ENCODE peak calls at places on chromosomes 4 and X, in five cellular contexts. One of them, this sample, is unnamed.

GRCh38 chr4:84726356-84726755 is 143.4 kb downstream of the CDS1 start:
- DNase-seq in brain microvascular endothelial cell: no peak
- DNase-seq in AG10803: peak
- DNase-seq in tibial artery: no peak
- DNase-seq in colonic mucosa: no peak
- DNase-seq in this sample: no peak

GRCh38 chr4:152220201-152220666 is 315.7 kb downstream of the FBXW7 start:
- DNase-seq in brain microvascular endothelial cell: no peak
- DNase-seq in AG10803: peak
- DNase-seq in tibial artery: no peak
- DNase-seq in colonic mucosa: no peak
- DNase-seq in this sample: peak

GRCh38 chrX:149497626-149498025 is 7.5 kb downstream of the IDS start:
- DNase-seq in brain microvascular endothelial cell: peak
- DNase-seq in AG10803: peak
- DNase-seq in tibial artery: no peak
- DNase-seq in colonic mucosa: no peak
- DNase-seq in this sample: peak

GRCh38 chr4:8266508-8266907 is 3.0 kb upstream of the HTRA3 start:
- DNase-seq in brain microvascular endothelial cell: no peak
- DNase-seq in AG10803: no peak
- DNase-seq in tibial artery: no peak
- DNase-seq in colonic mucosa: no peak
- DNase-seq in this sample: no peak

GRCh38 chrX:138858946-138859345 is 147.4 kb upstream of the FGF13 start:
- DNase-seq in brain microvascular endothelial cell: no peak
- DNase-seq in AG10803: peak
- DNase-seq in tibial artery: no peak
- DNase-seq in colonic mucosa: no peak
- DNase-seq in this sample: no peak

GRCh38 chr4:77022581-77023133 is 53.1 kb downstream of the CCNI start:
- DNase-seq in brain microvascular endothelial cell: peak
- DNase-seq in AG10803: peak
- DNase-seq in tibial artery: no peak
- DNase-seq in colonic mucosa: no peak
- DNase-seq in this sample: no peak

GRCh38 chr4:76732246-76732645 is 165.7 kb downstream of the SOWAHB start:
- DNase-seq in brain microvascular endothelial cell: no peak
- DNase-seq in AG10803: no peak
- DNase-seq in tibial artery: no peak
- DNase-seq in colonic mucosa: no peak
- DNase-seq in this sample: no peak

GRCh38 chr4:82043081-82043808 is 330.5 kb downstream of the HNRNPD start:
- DNase-seq in brain microvascular endothelial cell: no peak
- DNase-seq in AG10803: no peak
- DNase-seq in tibial artery: no peak
- DNase-seq in colonic mucosa: peak
- DNase-seq in this sample: peak

GRCh38 chr4:22515145-22515887 is 550 bp downstream of the ADGRA3 start:
- DNase-seq in brain microvascular endothelial cell: peak
- DNase-seq in AG10803: peak
- DNase-seq in tibial artery: peak
- DNase-seq in colonic mucosa: peak
- DNase-seq in this sample: peak

GRCh38 chr4:21002976-21003375 is 302.7 kb downstream of the PACRGL start:
- DNase-seq in brain microvascular endothelial cell: no peak
- DNase-seq in AG10803: no peak
- DNase-seq in tibial artery: no peak
- DNase-seq in colonic mucosa: no peak
- DNase-seq in this sample: no peak

GRCh38 chr4:165208322-165208652 is 926 bp downstream of the KLHL2 start:
- DNase-seq in brain microvascular endothelial cell: no peak
- DNase-seq in AG10803: no peak
- DNase-seq in tibial artery: no peak
- DNase-seq in colonic mucosa: no peak
- DNase-seq in this sample: no peak

GRCh38 chr4:99436462-99436861 is 1.3 kb upstream of the ADH7 start:
- DNase-seq in brain microvascular endothelial cell: no peak
- DNase-seq in AG10803: no peak
- DNase-seq in tibial artery: no peak
- DNase-seq in colonic mucosa: no peak
- DNase-seq in this sample: peak

GRCh38 chr4:99438578-99438875 is 3.4 kb upstream of the ADH7 start:
- DNase-seq in brain microvascular endothelial cell: no peak
- DNase-seq in AG10803: peak
- DNase-seq in tibial artery: no peak
- DNase-seq in colonic mucosa: no peak
- DNase-seq in this sample: no peak

GRCh38 chr4:99435154-99435553 is at the start of gene ADH7:
- DNase-seq in brain microvascular endothelial cell: no peak
- DNase-seq in AG10803: no peak
- DNase-seq in tibial artery: no peak
- DNase-seq in colonic mucosa: no peak
- DNase-seq in this sample: peak

GRCh38 chr4:99437686-99438577 is 2.8 kb upstream of the ADH7 start:
- DNase-seq in brain microvascular endothelial cell: no peak
- DNase-seq in AG10803: no peak
- DNase-seq in tibial artery: no peak
- DNase-seq in colonic mucosa: no peak
- DNase-seq in this sample: peak

DNA sequence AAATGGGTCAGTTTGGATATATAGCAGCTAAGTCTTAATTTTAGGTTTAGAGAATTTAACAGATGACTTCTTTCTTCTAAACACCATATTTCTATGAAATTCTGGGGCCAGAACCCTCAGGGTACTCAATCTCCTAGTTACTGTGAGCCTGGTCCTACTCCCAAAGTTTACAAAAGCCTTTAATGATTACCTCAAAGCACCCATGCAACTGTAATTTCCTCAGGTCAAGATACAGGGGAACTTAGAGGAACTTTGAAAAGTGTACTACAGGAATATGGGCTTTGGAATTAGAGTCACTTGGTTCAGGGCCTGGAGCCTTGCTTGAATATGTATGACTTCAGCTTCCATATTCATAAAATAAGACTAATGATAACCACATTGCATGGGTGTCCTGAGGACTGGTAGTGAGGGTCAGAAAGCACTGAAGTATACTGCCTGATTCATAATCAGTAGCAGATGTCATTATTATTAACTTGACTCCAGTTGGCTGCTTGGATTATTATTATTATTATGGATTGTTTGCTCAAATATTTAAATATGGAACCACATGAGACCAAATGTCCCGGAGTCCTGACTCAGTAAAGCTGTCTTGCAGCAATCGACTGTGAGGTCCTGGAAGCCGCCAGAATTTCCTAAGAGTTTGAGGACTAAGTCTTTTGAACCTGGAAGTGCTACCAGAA is 2.0 kb upstream of the ADH7 start:
- DNase-seq in brain microvascular endothelial cell: no peak
- DNase-seq in AG10803: peak
- DNase-seq in tibial artery: no peak
- DNase-seq in colonic mucosa: no peak
- DNase-seq in this sample: peak
- TF ChIP-seq CTCF in brain microvascular endothelial cell: no peak
- TF ChIP-seq CTCF in AG10803: no peak
- TF ChIP-seq CTCF in tibial artery: no peak
- TF ChIP-seq CTCF in colonic mucosa: no peak
- TF ChIP-seq CTCF in this sample: no peak

GRCh38 chr4:145619639-145619996 is 433 bp downstream of the MMAA start:
- DNase-seq in brain microvascular endothelial cell: peak
- DNase-seq in AG10803: peak
- DNase-seq in tibial artery: peak
- DNase-seq in colonic mucosa: peak
- DNase-seq in this sample: peak
- TF ChIP-seq CTCF in brain microvascular endothelial cell: no peak
- TF ChIP-seq CTCF in AG10803: no peak
- TF ChIP-seq CTCF in tibial artery: no peak
- TF ChIP-seq CTCF in colonic mucosa: no peak
- TF ChIP-seq CTCF in this sample: no peak

GRCh38 chr4:87423313-87424031 is 1.1 kb downstream of the NUDT9 start:
- DNase-seq in brain microvascular endothelial cell: no peak
- DNase-seq in AG10803: no peak
- DNase-seq in tibial artery: no peak
- DNase-seq in colonic mucosa: no peak
- DNase-seq in this sample: peak
- TF ChIP-seq CTCF in brain microvascular endothelial cell: no peak
- TF ChIP-seq CTCF in AG10803: peak
- TF ChIP-seq CTCF in tibial artery: no peak
- TF ChIP-seq CTCF in colonic mucosa: no peak
- TF ChIP-seq CTCF in this sample: no peak

GRCh38 chrX:131235768-131236167 is 53.3 kb downstream of the IGSF1 start:
- DNase-seq in brain microvascular endothelial cell: no peak
- DNase-seq in AG10803: no peak
- DNase-seq in tibial artery: no peak
- DNase-seq in colonic mucosa: no peak
- DNase-seq in this sample: no peak
- TF ChIP-seq CTCF in brain microvascular endothelial cell: no peak
- TF ChIP-seq CTCF in AG10803: no peak
- TF ChIP-seq CTCF in tibial artery: no peak
- TF ChIP-seq CTCF in colonic mucosa: no peak
- TF ChIP-seq CTCF in this sample: no peak

DNA sequence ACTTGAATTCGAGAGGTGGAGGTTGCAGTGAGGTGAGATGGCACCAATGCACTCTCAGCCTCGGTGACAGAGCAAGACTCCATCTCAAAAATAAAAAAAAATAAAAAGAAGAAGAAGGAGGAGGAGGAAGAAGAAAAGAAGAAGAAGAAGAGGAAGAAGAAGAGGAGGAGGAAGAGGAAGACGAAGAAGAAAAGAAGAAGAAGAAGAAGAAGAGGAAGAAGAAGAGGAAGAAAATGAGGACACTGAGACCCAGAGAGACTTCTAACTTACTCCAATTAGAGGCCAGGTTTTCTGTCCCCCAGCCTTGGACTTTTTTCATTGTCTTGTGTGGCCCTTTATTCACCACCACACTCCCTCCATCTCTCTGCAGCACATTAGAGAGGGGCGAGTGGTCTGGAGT is 70.7 kb downstream of the ATG4A start:
- DNase-seq in brain microvascular endothelial cell: no peak
- DNase-seq in AG10803: no peak
- DNase-seq in tibial artery: no peak
- DNase-seq in colonic mucosa: no peak
- DNase-seq in this sample: no peak
- TF ChIP-seq CTCF in brain microvascular endothelial cell: no peak
- TF ChIP-seq CTCF in AG10803: no peak
- TF ChIP-seq CTCF in tibial artery: no peak
- TF ChIP-seq CTCF in colonic mucosa: no peak
- TF ChIP-seq CTCF in this sample: no peak

DNA sequence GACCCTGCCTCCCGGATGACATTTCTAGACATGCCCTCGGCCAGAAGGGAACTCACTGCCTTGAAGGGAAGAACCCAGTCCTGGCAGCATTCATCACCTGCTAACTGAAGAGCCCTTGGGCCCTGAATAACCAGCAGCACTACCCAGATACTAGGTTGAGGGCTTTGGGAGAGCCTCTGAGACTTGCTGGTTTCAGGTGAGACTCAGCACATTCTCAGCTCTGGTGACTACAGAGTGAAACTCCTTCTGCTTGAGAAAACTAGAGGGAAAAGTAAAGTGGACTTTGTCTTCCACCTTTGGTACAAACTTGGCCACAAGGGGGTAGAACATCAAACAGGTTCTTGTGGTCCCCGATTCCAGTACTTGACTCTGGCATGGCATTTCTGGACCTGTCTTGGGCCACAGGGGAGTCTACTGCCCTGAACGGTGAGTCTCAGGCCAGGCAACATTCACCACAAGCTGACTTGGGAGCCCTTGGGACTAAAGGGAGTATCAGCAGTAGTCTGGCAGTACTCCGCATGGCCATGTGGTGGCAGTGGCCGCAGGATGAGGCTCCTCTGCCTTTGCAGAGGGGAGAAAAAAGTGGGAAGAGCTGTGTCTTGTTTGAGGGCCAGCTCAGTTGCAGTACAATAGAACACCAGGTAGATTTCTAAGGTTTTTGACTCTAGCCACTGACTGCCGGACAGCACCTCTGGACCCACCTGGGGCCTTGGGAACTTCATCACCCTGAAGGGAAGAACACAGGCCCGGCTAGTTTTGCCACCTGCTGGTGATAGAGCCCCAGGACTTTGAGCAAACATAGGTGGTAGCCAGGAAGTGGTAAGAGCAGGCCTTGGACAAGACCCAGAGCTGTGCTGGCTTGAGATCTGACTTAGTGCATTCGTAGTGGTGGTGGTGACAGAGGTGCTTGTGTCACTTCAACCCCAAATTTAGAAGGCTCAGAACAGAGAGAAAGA is 414.8 kb downstream of the OPHN1 start:
- DNase-seq in brain microvascular endothelial cell: peak
- DNase-seq in AG10803: peak
- DNase-seq in tibial artery: no peak
- DNase-seq in colonic mucosa: no peak
- DNase-seq in this sample: peak
- TF ChIP-seq CTCF in brain microvascular endothelial cell: peak
- TF ChIP-seq CTCF in AG10803: peak
- TF ChIP-seq CTCF in tibial artery: no peak
- TF ChIP-seq CTCF in colonic mucosa: peak
- TF ChIP-seq CTCF in this sample: peak

DNA sequence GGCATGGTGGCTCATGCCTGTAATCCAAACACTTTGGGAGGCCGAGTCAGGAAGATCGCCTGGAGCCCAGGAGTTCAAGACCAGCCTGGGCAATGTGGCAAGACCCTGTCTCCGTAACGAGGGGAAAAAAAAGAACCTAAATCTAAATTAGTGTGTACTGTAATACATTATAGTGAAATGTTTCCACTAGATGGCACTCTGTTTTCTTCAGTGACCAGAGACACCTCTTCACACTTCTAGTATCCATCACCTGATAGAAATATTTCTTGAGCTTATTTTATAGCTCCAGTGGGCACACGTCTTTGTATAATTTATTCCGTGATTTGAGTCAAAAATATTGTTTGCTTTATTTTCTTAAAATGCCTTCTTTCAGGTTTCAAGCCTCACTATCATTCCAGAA is 600.9 kb upstream of the DIPK2B start:
- DNase-seq in brain microvascular endothelial cell: peak
- DNase-seq in AG10803: peak
- DNase-seq in tibial artery: no peak
- DNase-seq in colonic mucosa: no peak
- DNase-seq in this sample: peak
- TF ChIP-seq CTCF in brain microvascular endothelial cell: peak
- TF ChIP-seq CTCF in AG10803: peak
- TF ChIP-seq CTCF in tibial artery: no peak
- TF ChIP-seq CTCF in colonic mucosa: peak
- TF ChIP-seq CTCF in this sample: peak

GRCh38 chrX:25442501-25442900 is 426.7 kb upstream of the ARX start:
- DNase-seq in brain microvascular endothelial cell: no peak
- DNase-seq in AG10803: no peak
- DNase-seq in tibial artery: no peak
- DNase-seq in colonic mucosa: no peak
- DNase-seq in this sample: peak
- TF ChIP-seq CTCF in brain microvascular endothelial cell: no peak
- TF ChIP-seq CTCF in AG10803: no peak
- TF ChIP-seq CTCF in tibial artery: no peak
- TF ChIP-seq CTCF in colonic mucosa: no peak
- TF ChIP-seq CTCF in this sample: peak